ENCODE peak calls at places on chromosomes 3 and 15, in ten cellular contexts. M, E, V, T, L, Z, A, N, I and J are unnamed samples.

GRCh38 chr3:125280966-125281365 is 68.4 kb upstream of the SLC12A8 start:
- DNase-seq in M (peak), E (no peak), V (peak), T (peak), L (no peak), Z (no peak), A (peak), N (no peak), I (no peak), J (peak)

GRCh38 chr3:123757281-123757940 is 126.7 kb downstream of the MYLK start:
- DNase-seq in M (no peak), E (no peak), V (no peak), T (no peak), L (peak), Z (no peak), A (peak), N (peak), I (no peak), J (peak)

GRCh38 chr3:33664195-33664594 is 53.9 kb downstream of the CLASP2 start:
- DNase-seq in M (no peak), E (no peak), V (peak), T (peak), L (peak), Z (no peak), A (no peak), N (no peak), I (peak), J (no peak)

GRCh38 chr3:177703788-177704187 is 506.5 kb upstream of the TBL1XR1 start:
- DNase-seq in M (no peak), E (no peak), V (no peak), T (no peak), L (no peak), Z (no peak), A (no peak), N (no peak), I (no peak), J (no peak)

GRCh38 chr3:143565943-143566342 is 282.3 kb downstream of the SLC9A9 start:
- DNase-seq in M (no peak), E (no peak), V (no peak), T (peak), L (no peak), Z (no peak), A (no peak), N (no peak), I (peak), J (no peak)

GRCh38 chr3:16478516-16478915 is 35.0 kb downstream of the RFTN1 start:
- DNase-seq in M (no peak), E (no peak), V (peak), T (peak), L (peak), Z (no peak), A (no peak), N (no peak), I (peak), J (no peak)

GRCh38 chr3:190517696-190518095 is 3.8 kb downstream of the IL1RAP start:
- DNase-seq in M (peak), E (no peak), V (peak), T (peak), L (peak), Z (no peak), A (no peak), N (no peak), I (no peak), J (no peak)

GRCh38 chr3:8983591-8983990 is 20.3 kb upstream of the RAD18 start:
- DNase-seq in M (no peak), E (no peak), V (no peak), T (no peak), L (no peak), Z (no peak), A (no peak), N (no peak), I (no peak), J (no peak)

GRCh38 chr15:90769375-90769774 is 52.2 kb downstream of the BLM start:
- DNase-seq in M (no peak), E (no peak), V (no peak), T (no peak), L (no peak), Z (no peak), A (no peak), N (no peak), I (no peak), J (no peak)

GRCh38 chr3:180913582-180914404 is 1.3 kb downstream of the FXR1 start:
- DNase-seq in M (no peak), E (no peak), V (no peak), T (peak), L (no peak), Z (no peak), A (peak), N (no peak), I (no peak), J (no peak)

GRCh38 chr15:63122002-63122893 is 587 bp downstream of the LACTB start:
- DNase-seq in M (peak), E (peak), V (peak), T (peak), L (peak), Z (peak), A (peak), N (peak), I (peak), J (peak)

GRCh38 chr15:78079296-78080087 is 2.0 kb upstream of the TBC1D2B start:
- DNase-seq in M (no peak), E (peak), V (no peak), T (no peak), L (no peak), Z (no peak), A (no peak), N (peak), I (no peak), J (no peak)

GRCh38 chr3:19216669-19217337 is 68.5 kb downstream of the KCNH8 start:
- DNase-seq in M (no peak), E (no peak), V (no peak), T (peak), L (no peak), Z (no peak), A (no peak), N (no peak), I (no peak), J (no peak)

GRCh38 chr3:110758208-110758607 is 313.4 kb upstream of the NECTIN3 start:
- DNase-seq in M (no peak), E (no peak), V (no peak), T (no peak), L (no peak), Z (no peak), A (no peak), N (no peak), I (no peak), J (no peak)

GRCh38 chr3:61422945-61423740 is 138.2 kb upstream of the PTPRG start:
- DNase-seq in M (no peak), E (no peak), V (no peak), T (no peak), L (no peak), Z (no peak), A (no peak), N (no peak), I (no peak), J (no peak)

GRCh38 chr15:88657326-88658069 is 18.7 kb downstream of the ISG20 start:
- DNase-seq in M (peak), E (peak), V (peak), T (peak), L (no peak), Z (peak), A (no peak), N (no peak), I (no peak), J (no peak)

DNA sequence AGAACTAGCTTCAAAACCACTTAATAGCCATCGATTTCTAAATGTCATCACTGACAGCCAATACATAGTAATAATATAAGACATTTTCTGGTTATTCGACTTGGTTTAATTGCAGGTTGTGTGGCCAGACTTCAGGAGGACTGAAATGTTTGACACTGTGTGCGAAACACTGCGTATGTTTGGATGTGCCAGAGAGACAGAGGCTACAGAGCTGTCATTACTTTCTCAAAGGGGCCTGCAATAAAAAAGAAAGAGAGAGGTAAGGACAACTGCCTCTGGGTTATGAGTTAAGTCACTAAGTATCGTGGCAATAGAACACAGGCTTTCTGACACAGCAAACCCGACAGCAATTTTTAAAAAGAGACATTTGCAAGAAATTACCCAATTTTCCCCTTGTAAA is 882 bp downstream of the LMOD3 start:
- DNase-seq in M (no peak), E (no peak), V (no peak), T (no peak), L (no peak), Z (no peak), A (no peak), N (no peak), I (no peak), J (no peak)
- H3K4me3 ChIP-seq in M (no peak), E (no peak), V (no peak), T (no peak), L (no peak), Z (no peak), A (peak), N (no peak), I (no peak), J (no peak)

GRCh38 chr3:52534281-52535183 is 875 bp upstream of the NT5DC2 start:
- DNase-seq in M (no peak), E (peak), V (peak), T (peak), L (no peak), Z (peak), A (no peak), N (no peak), I (no peak), J (no peak)

GRCh38 chr3:52535411-52536111 is 844 bp upstream of the UQCC5 start:
- DNase-seq in M (no peak), E (no peak), V (no peak), T (no peak), L (no peak), Z (no peak), A (no peak), N (no peak), I (no peak), J (no peak)

GRCh38 chr3:52536369-52537164 is at the start of gene UQCC5:
- DNase-seq in M (peak), E (peak), V (peak), T (peak), L (peak), Z (peak), A (peak), N (peak), I (peak), J (peak)

GRCh38 chr3:52537165-52537635 is 795 bp downstream of the UQCC5 start:
- DNase-seq in M (no peak), E (no peak), V (no peak), T (no peak), L (no peak), Z (no peak), A (no peak), N (no peak), I (no peak), J (no peak)

DNA sequence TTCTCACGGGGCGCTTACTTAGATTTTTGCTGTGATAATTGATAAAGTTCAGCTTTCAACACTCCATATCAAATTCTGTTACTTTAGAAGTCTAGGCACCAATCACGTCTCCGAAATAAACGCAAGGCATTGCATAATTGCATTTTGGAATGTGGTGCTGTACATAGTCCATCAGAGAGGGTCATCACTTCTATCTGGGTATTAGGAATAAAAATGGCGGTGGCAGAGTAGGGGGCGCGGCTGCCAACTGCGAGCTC is 365 bp upstream of the UQCC5 start:
- DNase-seq in M (no peak), E (no peak), V (no peak), T (no peak), L (no peak), Z (no peak), A (no peak), N (no peak), I (no peak), J (no peak)
- H3K4me3 ChIP-seq in M (no peak), E (no peak), V (no peak), T (no peak), L (peak), Z (no peak), A (peak), N (peak), I (no peak), J (peak)

GRCh38 chr15:84817461-84818081 is 415 bp downstream of the ALPK3 start:
- DNase-seq in M (no peak), E (no peak), V (no peak), T (peak), L (peak), Z (peak), A (peak), N (no peak), I (no peak), J (no peak)

GRCh38 chr15:84819291-84819768 is 2.2 kb downstream of the ALPK3 start:
- DNase-seq in M (peak), E (peak), V (no peak), T (peak), L (no peak), Z (no peak), A (no peak), N (no peak), I (no peak), J (no peak)

GRCh38 chr15:84818221-84819131 is 1.3 kb downstream of the ALPK3 start:
- DNase-seq in M (peak), E (no peak), V (peak), T (peak), L (no peak), Z (peak), A (peak), N (no peak), I (no peak), J (peak)

GRCh38 chr15:84814826-84815375 is 2.3 kb upstream of the ALPK3 start:
- DNase-seq in M (no peak), E (peak), V (no peak), T (no peak), L (no peak), Z (no peak), A (no peak), N (no peak), I (no peak), J (no peak)

DNA sequence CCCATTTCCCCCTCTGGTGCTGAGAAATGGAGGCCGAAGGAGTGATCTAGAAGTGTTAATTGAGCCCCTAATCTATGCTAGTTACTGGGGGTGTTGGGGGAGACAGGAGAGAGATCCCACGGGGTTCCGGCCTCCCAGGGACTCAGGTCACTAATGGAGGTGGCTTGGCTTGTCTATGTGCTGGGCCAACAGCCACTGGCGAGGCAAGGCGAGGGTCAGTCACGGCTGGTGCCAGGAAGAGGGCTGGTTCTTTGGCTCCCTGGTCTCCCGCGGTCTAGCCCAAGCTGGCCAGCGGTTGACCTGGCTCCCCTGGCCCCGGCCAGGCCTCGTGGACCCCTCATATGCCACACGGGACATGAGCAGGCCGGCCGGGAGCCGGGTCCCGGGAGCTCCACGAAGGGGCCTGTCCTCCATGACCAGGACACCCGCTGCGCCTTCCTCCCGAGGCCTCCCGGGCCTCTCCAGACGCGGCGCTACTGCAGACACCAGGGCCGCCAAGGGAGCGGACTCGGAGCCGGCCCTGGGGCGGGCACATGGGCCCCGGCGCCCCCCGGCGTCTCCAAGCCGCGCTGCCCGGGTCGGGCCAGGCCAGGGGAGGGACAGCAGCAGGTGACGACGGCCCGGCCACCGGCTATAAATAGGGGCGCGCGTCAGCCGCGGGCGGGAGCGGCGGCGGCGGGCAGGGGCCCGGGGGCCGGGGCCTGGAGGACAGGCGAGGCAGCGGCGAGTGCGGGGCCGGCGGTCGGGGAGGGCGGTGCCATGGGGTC is at the start of gene ALPK3:
- DNase-seq in M (no peak), E (peak), V (no peak), T (peak), L (peak), Z (peak), A (peak), N (peak), I (no peak), J (no peak)
- H3K4me3 ChIP-seq in M (no peak), E (no peak), V (peak), T (peak), L (no peak), Z (peak), A (peak), N (peak), I (no peak), J (no peak)

GRCh38 chr3:141986548-141987107 is 110.2 kb downstream of the ATP1B3 start:
- DNase-seq in M (no peak), E (no peak), V (no peak), T (no peak), L (no peak), Z (no peak), A (no peak), N (no peak), I (no peak), J (no peak)

GRCh38 chr3:141979050-141979671 is 102.7 kb downstream of the ATP1B3 start:
- DNase-seq in M (no peak), E (no peak), V (peak), T (peak), L (peak), Z (no peak), A (no peak), N (no peak), I (peak), J (no peak)

GRCh38 chr3:141981084-141981483 is 104.6 kb downstream of the ATP1B3 start:
- DNase-seq in M (no peak), E (no peak), V (no peak), T (no peak), L (peak), Z (no peak), A (no peak), N (no peak), I (no peak), J (no peak)
- H3K4me3 ChIP-seq in M (no peak), E (no peak), V (no peak), T (no peak), L (no peak), Z (no peak), A (no peak), N (no peak), I (no peak), J (no peak)

DNA sequence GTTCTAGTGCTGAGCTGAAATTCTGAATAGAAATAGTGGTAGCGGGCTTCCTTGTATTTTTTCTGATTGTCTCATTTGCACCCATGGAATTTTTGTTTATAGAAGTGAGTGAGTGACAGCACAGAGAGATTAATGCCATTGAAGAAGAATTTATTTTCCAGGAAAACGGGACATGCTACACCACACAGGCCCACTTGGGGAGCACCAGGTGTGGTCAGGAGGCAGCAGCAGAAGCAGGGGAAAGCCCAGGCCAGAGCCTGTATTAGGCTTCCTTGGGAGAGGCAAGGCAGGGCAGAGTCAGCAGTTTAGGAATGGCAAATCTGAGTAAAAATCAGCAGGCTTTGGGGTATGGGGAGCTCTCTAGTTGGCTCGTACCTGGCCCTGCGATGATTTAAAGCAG is 88.4 kb upstream of the ATP11B start:
- DNase-seq in M (no peak), E (no peak), V (no peak), T (no peak), L (no peak), Z (peak), A (no peak), N (no peak), I (no peak), J (no peak)
- H3K4me3 ChIP-seq in M (no peak), E (no peak), V (no peak), T (no peak), L (no peak), Z (no peak), A (no peak), N (no peak), I (no peak), J (no peak)

GRCh38 chr15:70524470-70524869 is 238.9 kb downstream of the UACA start:
- DNase-seq in M (no peak), E (peak), V (no peak), T (no peak), L (no peak), Z (no peak), A (peak), N (no peak), I (no peak), J (no peak)

GRCh38 chr15:70526974-70527325 is 236.4 kb downstream of the UACA start:
- DNase-seq in M (no peak), E (no peak), V (no peak), T (peak), L (no peak), Z (no peak), A (peak), N (no peak), I (no peak), J (no peak)

GRCh38 chr15:70525551-70525950 is 237.8 kb downstream of the UACA start:
- DNase-seq in M (no peak), E (no peak), V (no peak), T (no peak), L (no peak), Z (no peak), A (no peak), N (no peak), I (no peak), J (no peak)

GRCh38 chr15:70528270-70528706 is 235.1 kb downstream of the UACA start:
- DNase-seq in M (peak), E (peak), V (peak), T (peak), L (peak), Z (no peak), A (peak), N (no peak), I (no peak), J (peak)

DNA sequence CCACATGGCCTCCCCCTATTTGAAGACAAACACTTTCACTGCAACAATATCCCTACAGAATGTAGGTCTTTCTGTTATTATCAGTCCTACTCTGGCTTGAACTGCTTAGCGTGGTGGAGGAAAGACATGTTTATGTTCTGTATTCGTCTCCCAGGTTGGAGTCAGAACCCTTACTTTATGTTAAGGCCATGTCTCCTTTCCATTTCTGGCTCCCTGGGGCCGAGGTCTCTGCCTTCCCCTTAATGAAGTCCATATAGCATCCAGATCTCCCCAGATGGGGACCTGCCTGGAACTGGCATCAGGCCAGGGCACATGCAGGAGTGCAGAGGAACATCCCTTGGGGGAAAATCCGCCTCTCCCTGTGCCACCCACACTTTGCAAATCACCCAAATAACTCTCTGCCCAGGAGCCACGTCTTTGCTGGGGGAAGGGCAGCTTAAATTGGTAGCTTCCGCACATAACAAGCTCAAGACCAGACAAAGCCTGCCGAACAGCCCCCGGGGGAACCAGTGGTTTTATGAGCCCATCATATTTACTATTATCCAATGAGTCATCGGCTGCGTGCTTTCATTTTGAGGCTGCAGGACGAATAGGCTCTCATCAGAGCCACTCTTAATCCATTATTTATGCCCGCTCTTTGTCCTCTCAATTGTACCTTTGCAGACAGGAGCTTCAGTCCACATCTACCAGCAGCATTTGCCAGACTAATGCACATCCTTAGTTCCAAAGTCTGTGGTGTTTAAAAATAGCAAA is 237.0 kb downstream of the UACA start:
- DNase-seq in M (peak), E (peak), V (peak), T (peak), L (peak), Z (no peak), A (peak), N (no peak), I (peak), J (no peak)
- H3K4me3 ChIP-seq in M (no peak), E (no peak), V (no peak), T (no peak), L (peak), Z (no peak), A (peak), N (no peak), I (peak), J (no peak)

DNA sequence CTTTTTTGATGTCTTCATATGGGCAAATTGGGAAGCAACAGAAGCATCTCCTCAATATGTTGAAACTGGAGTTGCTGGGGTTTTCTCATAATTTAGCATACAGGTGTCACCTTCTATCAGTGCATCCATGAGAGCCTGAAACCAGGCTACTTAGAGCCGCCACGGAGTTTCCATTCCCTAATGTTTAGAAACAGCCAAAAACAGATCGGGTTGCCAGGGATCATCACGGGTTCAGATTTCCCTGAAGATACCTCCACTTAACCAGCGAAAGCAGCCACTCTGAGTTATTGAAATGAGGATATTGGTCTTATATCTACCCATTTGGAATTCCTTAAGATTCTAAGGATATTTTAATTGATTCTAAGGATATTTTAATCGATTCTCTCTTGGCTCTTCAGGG is 14.5 kb downstream of the TERB2 start:
- DNase-seq in M (no peak), E (no peak), V (no peak), T (no peak), L (no peak), Z (no peak), A (no peak), N (no peak), I (no peak), J (no peak)
- H3K4me3 ChIP-seq in M (no peak), E (no peak), V (no peak), T (no peak), L (no peak), Z (no peak), A (no peak), N (no peak), I (no peak), J (no peak)